ENCODE peak calls at places on chromosomes 6 and 20, in four cellular contexts. T is HCT116, H is upper lobe of left lung, F is Panc1. Y is an unnamed sample. For H3K36me3, the result is how much of the 10 kb centered on the place peaks cover.

GRCh38 chr6:137909533-137909932 is 42.5 kb downstream of the TNFAIP3 start:
- ATAC-seq in F (no peak), H (no peak), T (no peak), Y (no peak)

GRCh38 chr6:169427856-169428255 is 174.2 kb upstream of the THBS2 start:
- ATAC-seq in T (peak), F (no peak), H (peak), Y (peak)

GRCh38 chr6:3314176-3314575 is 55.4 kb downstream of the PSMG4 start:
- ATAC-seq in H (no peak), T (no peak), F (no peak), Y (no peak)

GRCh38 chr6:168226095-168226781 is 93.3 kb downstream of the DACT2 start:
- ATAC-seq in H (peak), F (no peak), T (peak), Y (peak)

GRCh38 chr6:90095788-90096187 is 200.9 kb downstream of the BACH2 start:
- ATAC-seq in F (no peak), H (no peak), T (no peak), Y (no peak)

GRCh38 chr6:32153835-32154513 is at the start of gene PPT2:
- ATAC-seq in T (peak), F (peak), H (peak), Y (peak)

GRCh38 chr6:170289108-170289931 is 1.6 kb downstream of the DLL1 start:
- ATAC-seq in T (no peak), F (no peak), H (no peak), Y (no peak)

GRCh38 chr6:131914967-131915751 is 36.0 kb downstream of the CCN2 start:
- ATAC-seq in T (peak), F (peak), H (peak), Y (peak)

GRCh38 chr6:57040011-57040410 is 6.5 kb upstream of the KIAA1586 start:
- ATAC-seq in T (peak), F (peak), H (no peak), Y (no peak)

GRCh38 chr6:148529010-148529409 is 186.4 kb downstream of the SASH1 start:
- ATAC-seq in H (no peak), F (no peak), T (no peak), Y (no peak)

GRCh38 chr6:38578075-38578474 is 61.7 kb downstream of the BTBD9 start:
- ATAC-seq in T (no peak), H (no peak), F (no peak), Y (no peak)

GRCh38 chr20:22729180-22729579 is 144.8 kb upstream of the FOXA2 start:
- ATAC-seq in H (no peak), F (no peak), T (no peak), Y (no peak)

GRCh38 chr6:22959571-22959970 is 390.2 kb downstream of the HDGFL1 start:
- ATAC-seq in T (no peak), H (no peak), F (no peak), Y (no peak)

GRCh38 chr6:118187568-118188164 is 280.6 kb downstream of the SLC35F1 start:
- ATAC-seq in H (peak), F (no peak), T (no peak), Y (peak)

GRCh38 chr6:158654960-158655485 is 5.2 kb downstream of the SYTL3 start:
- ATAC-seq in T (no peak), F (no peak), H (peak), Y (peak)

GRCh38 chr20:63958964-63959698 is 2.9 kb upstream of the UCKL1 start:
- ATAC-seq in F (no peak), H (no peak), T (no peak), Y (no peak)

GRCh38 chr20:3925113-3925695 is 36.0 kb downstream of the PANK2 start:
- ATAC-seq in F (no peak), H (no peak), T (no peak), Y (no peak)

GRCh38 chr6:154450498-154450897 is 60.0 kb downstream of the CNKSR3 start:
- ATAC-seq in T (no peak), F (no peak), H (no peak), Y (no peak)

GRCh38 chr20:402496-402885 is 5.6 kb upstream of the RBCK1 start:
- ATAC-seq in H (no peak), T (no peak), F (no peak), Y (no peak)

GRCh38 chr20:17704589-17705317 is 5.0 kb downstream of the BANF2 start:
- ATAC-seq in H (no peak), T (peak), F (no peak), Y (no peak)

GRCh38 chr6:68194846-68195478 is 440.1 kb upstream of the ADGRB3 start:
- ATAC-seq in T (no peak), H (no peak), F (no peak), Y (no peak)

GRCh38 chr6:141598487-141598886 is 534.2 kb upstream of the GJE1 start:
- ATAC-seq in H (no peak), F (no peak), T (no peak), Y (no peak)

GRCh38 chr6:31588871-31589650 is 3.0 kb downstream of the LST1 start:
- ATAC-seq in F (peak), T (no peak), H (no peak), Y (no peak)

GRCh38 chr20:63587781-63588591 is 13.9 kb upstream of the HELZ2 start:
- ATAC-seq in T (no peak), F (no peak), H (no peak), Y (no peak)

GRCh38 chr6:54173084-54173483 is 61.8 kb downstream of the MLIP start:
- ATAC-seq in F (no peak), T (no peak), H (no peak), Y (no peak)

GRCh38 chr6:6920114-6920983 is 187.4 kb upstream of the RREB1 start:
- ATAC-seq in T (no peak), H (no peak), F (no peak), Y (no peak)

GRCh38 chr6:10099086-10099499 is 315.8 kb downstream of the TFAP2A start:
- ATAC-seq in T (no peak), F (peak), H (peak), Y (no peak)

GRCh38 chr6:84411060-84411629 is 183.7 kb upstream of the CEP162 start:
- ATAC-seq in F (no peak), H (no peak), T (no peak), Y (no peak)

GRCh38 chr6:165732696-165733486 is 69.8 kb upstream of the PDE10A start:
- ATAC-seq in H (no peak), T (no peak), F (no peak), Y (no peak)
- H3K27ac ChIP-seq in H (no peak), T (no peak), F (no peak), Y (no peak)

GRCh38 chr20:32206383-32207210 is 946 bp downstream of the PLAGL2 start:
- ATAC-seq in T (no peak), H (no peak), F (no peak), Y (no peak)
- H3K36me3 ChIP-seq in T (under half), H (under half), F (under half), Y (under half)

GRCh38 chr6:120279706-120280105 is 930.1 kb upstream of the MAN1A1 start:
- ATAC-seq in T (no peak), F (no peak), H (no peak), Y (no peak)
- TF ChIP-seq POLR2AphosphoS5 in T (no peak), F (no peak), H (no peak), Y (no peak)

GRCh38 chr6:52363222-52363867 is 1.4 kb downstream of the PAQR8 start:
- ATAC-seq in F (peak), T (peak), H (no peak), Y (no peak)

GRCh38 chr6:52362443-52363221 is 681 bp downstream of the PAQR8 start:
- ATAC-seq in F (peak), H (peak), T (peak), Y (peak)

GRCh38 chr6:52365871-52366540 is 4.1 kb downstream of the PAQR8 start:
- ATAC-seq in H (no peak), F (no peak), T (no peak), Y (no peak)

GRCh38 chr6:52364480-52365166 is 2.7 kb downstream of the PAQR8 start:
- ATAC-seq in F (no peak), H (no peak), T (no peak), Y (no peak)

DNA sequence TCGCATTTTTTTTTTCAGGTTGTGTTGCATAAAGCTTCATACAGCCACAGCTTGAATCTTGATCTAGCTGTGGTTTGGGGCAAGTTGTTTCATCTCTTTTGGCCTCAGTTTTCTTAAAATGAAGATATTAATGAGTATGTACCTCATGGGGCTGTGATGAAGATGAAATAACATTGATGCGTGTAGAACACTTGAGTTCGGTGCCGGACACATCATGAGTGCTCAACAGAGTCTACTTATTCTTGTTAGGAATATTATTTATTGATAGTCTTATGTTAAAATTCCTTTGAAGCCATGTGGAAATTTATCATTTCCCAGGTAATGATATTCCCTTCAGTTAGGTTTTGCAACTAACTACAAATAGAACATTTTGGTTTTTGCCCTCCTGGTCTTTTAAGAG is 3.4 kb downstream of the PAQR8 start:
- ATAC-seq in F (no peak), T (no peak), H (no peak), Y (no peak)
- H3K27ac ChIP-seq in F (no peak), T (no peak), H (no peak), Y (no peak)

GRCh38 chr20:62134735-62135231 is 8.4 kb downstream of the PSMA7 start:
- ATAC-seq in H (peak), F (peak), T (no peak), Y (peak)
- H3K36me3 ChIP-seq in H (half or more), F (under half), T (half or more), Y (half or more)

DNA sequence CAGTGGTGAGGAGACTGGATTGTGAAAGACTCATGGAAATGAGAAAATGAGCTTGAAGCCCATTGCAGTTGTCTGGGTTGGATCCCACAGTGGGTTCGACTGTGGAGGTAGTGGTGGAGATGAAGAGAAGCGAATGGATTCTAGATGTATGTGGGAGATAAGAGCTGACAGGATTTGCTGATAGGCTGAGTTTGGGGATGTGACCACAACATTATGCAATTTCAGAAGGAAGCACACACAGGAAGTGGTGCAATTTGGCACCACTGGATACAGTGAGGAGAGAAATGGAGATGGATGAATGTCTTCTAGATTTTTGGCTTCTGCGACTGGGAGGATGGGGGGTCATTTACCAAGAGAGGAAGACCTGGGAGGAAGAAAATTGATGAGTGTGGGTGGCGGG is 64.4 kb upstream of the MAFB start:
- ATAC-seq in T (no peak), H (no peak), F (no peak), Y (no peak)
- TF ChIP-seq POLR2AphosphoS5 in T (no peak), H (no peak), F (no peak), Y (no peak)

GRCh38 chr6:11276228-11276627 is 43.8 kb upstream of the NEDD9 start:
- ATAC-seq in F (no peak), T (no peak), H (no peak), Y (no peak)
- H3K27ac ChIP-seq in F (no peak), T (no peak), H (peak), Y (no peak)

GRCh38 chr6:121597654-121598053 is 162.2 kb downstream of the GJA1 start:
- ATAC-seq in T (no peak), F (no peak), H (no peak), Y (no peak)

GRCh38 chr6:121603486-121603885 is 168.0 kb downstream of the GJA1 start:
- ATAC-seq in H (no peak), T (no peak), F (no peak), Y (no peak)

GRCh38 chr6:121595646-121596045 is 160.2 kb downstream of the GJA1 start:
- ATAC-seq in F (no peak), T (no peak), H (no peak), Y (no peak)

GRCh38 chr6:121596441-121596840 is 161.0 kb downstream of the GJA1 start:
- ATAC-seq in T (no peak), F (no peak), H (no peak), Y (no peak)

DNA sequence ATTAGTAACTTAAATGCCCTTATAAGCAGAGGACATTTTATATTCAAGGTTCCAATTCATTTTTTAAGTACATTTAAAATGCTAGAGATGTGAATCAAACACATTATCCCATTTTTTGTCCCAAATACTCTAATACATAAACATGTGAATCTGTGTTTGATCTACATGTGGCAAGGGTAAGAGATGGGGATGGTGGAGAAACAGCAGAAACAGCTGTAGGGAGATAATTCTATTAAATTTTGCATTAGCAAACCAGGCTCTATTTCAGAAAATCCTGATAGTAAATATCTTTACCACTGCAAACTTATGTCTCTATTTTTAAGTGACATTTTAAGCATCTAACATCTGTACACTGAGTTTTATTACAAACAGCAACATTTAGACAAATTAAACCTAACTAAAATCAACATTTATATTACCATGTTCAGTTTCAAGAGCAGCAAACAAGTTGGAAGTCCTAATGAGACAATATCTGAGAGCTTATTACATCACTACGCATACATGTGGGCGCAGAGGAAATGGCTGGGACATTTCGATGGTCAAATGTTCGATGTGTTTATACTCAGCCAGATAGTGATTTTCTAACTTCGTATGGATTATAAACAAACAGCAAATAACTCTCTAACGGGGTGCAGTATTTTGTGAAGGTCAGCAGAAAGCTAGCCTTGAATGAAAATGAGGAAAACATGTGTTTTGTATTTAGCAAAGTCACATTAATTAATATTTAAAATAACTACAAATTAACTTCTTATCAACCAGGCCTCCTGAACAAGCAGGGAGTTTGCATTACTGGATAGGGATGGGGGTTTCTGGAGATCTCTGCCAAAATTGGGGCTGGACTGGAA is 165.2 kb downstream of the GJA1 start:
- ATAC-seq in F (no peak), H (no peak), T (no peak), Y (no peak)
- H3K36me3 ChIP-seq in F (under half), H (under half), T (under half), Y (under half)

GRCh38 chr6:139161817-139162284 is 27.0 kb downstream of the HECA start:
- ATAC-seq in H (no peak), T (no peak), F (no peak), Y (no peak)
- TF ChIP-seq POLR2AphosphoS5 in H (no peak), T (no peak), F (no peak), Y (no peak)

GRCh38 chr20:62550087-62550565 is 74.3 kb upstream of the GATA5 start:
- ATAC-seq in F (peak), T (no peak), H (no peak), Y (peak)

GRCh38 chr20:62553136-62553837 is 77.5 kb upstream of the GATA5 start:
- ATAC-seq in F (no peak), H (no peak), T (no peak), Y (no peak)

GRCh38 chr20:62552613-62553012 is 76.8 kb upstream of the GATA5 start:
- ATAC-seq in F (no peak), T (no peak), H (no peak), Y (no peak)

GRCh38 chr20:62549499-62550086 is 73.8 kb upstream of the GATA5 start:
- ATAC-seq in T (no peak), H (no peak), F (peak), Y (peak)

GRCh38 chr20:62551408-62552323 is 75.9 kb upstream of the GATA5 start:
- ATAC-seq in T (no peak), H (no peak), F (peak), Y (no peak)
- H3K27ac ChIP-seq in T (no peak), H (no peak), F (peak), Y (peak)